ENCODE peak calls at places on chromosomes 5 and 9, in six cellular contexts. K, P, T, Z, O and W are unnamed samples.

GRCh38 chr9:116237456-116237855 is 83.9 kb downstream of the PAPPA start:
- DNase-seq in K (no peak), P (no peak), T (no peak), Z (no peak), O (no peak), W (no peak)

GRCh38 chr9:129586647-129587046 is 34.3 kb downstream of the C9orf50 start:
- DNase-seq in K (no peak), P (no peak), T (peak; percentile 86), Z (no peak), O (no peak), W (no peak)

GRCh38 chr5:81779125-81779934 is 28.4 kb upstream of the SSBP2 start:
- DNase-seq in K (peak; percentile 85), P (no peak), T (peak; percentile 45), Z (no peak), O (peak; percentile 90), W (no peak)

GRCh38 chr5:84274585-84275468 is 109.9 kb downstream of the EDIL3 start:
- DNase-seq in K (no peak), P (peak; percentile 75), T (peak; percentile 65), Z (no peak), O (no peak), W (no peak)

GRCh38 chr5:110321117-110321516 is 405.4 kb downstream of the TMEM232 start:
- DNase-seq in K (no peak), P (no peak), T (no peak), Z (peak; percentile 9), O (no peak), W (no peak)

GRCh38 chr9:76438841-76439588 is 20.0 kb upstream of the GCNT1 start:
- DNase-seq in K (no peak), P (no peak), T (no peak), Z (no peak), O (no peak), W (no peak)

GRCh38 chr5:64680289-64680688 is 10.0 kb upstream of the SHISAL2B start:
- DNase-seq in K (no peak), P (peak; percentile 74), T (peak; percentile 8), Z (no peak), O (no peak), W (no peak)

GRCh38 chr9:37675661-37676060 is 24.9 kb downstream of the FRMPD1 start:
- DNase-seq in K (no peak), P (no peak), T (no peak), Z (no peak), O (no peak), W (peak; percentile 78)

GRCh38 chr9:112604790-112605189 is 113.1 kb downstream of the INIP start:
- DNase-seq in K (no peak), P (no peak), T (no peak), Z (no peak), O (no peak), W (no peak)

GRCh38 chr9:19641046-19641445 is 147.8 kb downstream of the SLC24A2 start:
- DNase-seq in K (no peak), P (no peak), T (peak; percentile 7), Z (no peak), O (no peak), W (peak; percentile 21)

GRCh38 chr5:127425037-127425436 is 92.4 kb upstream of the PRRC1 start:
- DNase-seq in K (no peak), P (no peak), T (peak; percentile 49), Z (no peak), O (no peak), W (no peak)

GRCh38 chr5:42361321-42361688 is 61.9 kb upstream of the GHR start:
- DNase-seq in K (no peak), P (no peak), T (no peak), Z (no peak), O (no peak), W (no peak)

GRCh38 chr9:78612089-78612488 is 315.2 kb downstream of the PSAT1 start:
- DNase-seq in K (no peak), P (no peak), T (no peak), Z (peak; percentile 44), O (no peak), W (no peak)

GRCh38 chr9:93107825-93108161 is 11.8 kb downstream of the CARD19 start:
- DNase-seq in K (no peak), P (no peak), T (no peak), Z (no peak), O (no peak), W (no peak)

GRCh38 chr5:149439899-149440655 is 61.0 kb upstream of the IL17B start:
- DNase-seq in K (no peak), P (peak; percentile 90), T (peak; percentile 60), Z (no peak), O (no peak), W (no peak)

GRCh38 chr5:135034186-135034962 is at the start of gene PITX1:
- DNase-seq in K (no peak), P (peak; percentile 84), T (peak; percentile 76), Z (peak; percentile 79), O (peak; percentile 76), W (peak; percentile 67)

GRCh38 chr5:148794729-148795590 is 31.5 kb upstream of the ADRB2 start:
- DNase-seq in K (no peak), P (no peak), T (no peak), Z (no peak), O (no peak), W (no peak)

GRCh38 chr5:149839761-149840160 is 104.8 kb downstream of the PDE6A start:
- DNase-seq in K (no peak), P (no peak), T (peak; percentile 64), Z (no peak), O (no peak), W (no peak)

GRCh38 chr9:113654605-113655193 is 191.2 kb downstream of the RGS3 start:
- DNase-seq in K (peak; percentile 67), P (no peak), T (no peak), Z (no peak), O (no peak), W (no peak)

GRCh38 chr9:115276621-115277020 is 158.7 kb upstream of the TNC start:
- DNase-seq in K (no peak), P (no peak), T (no peak), Z (no peak), O (no peak), W (no peak)

GRCh38 chr5:145246961-145247744 is 588.0 kb downstream of the PRELID2 start:
- DNase-seq in K (no peak), P (no peak), T (no peak), Z (no peak), O (peak; percentile 6), W (no peak)

GRCh38 chr5:135030691-135031145 is 3.3 kb downstream of the PITX1 start:
- DNase-seq in K (no peak), P (no peak), T (peak; percentile 32), Z (no peak), O (peak; percentile 39), W (no peak)

GRCh38 chr9:111720170-111720569 is 58.8 kb downstream of the GNG10 start:
- DNase-seq in K (no peak), P (no peak), T (no peak), Z (no peak), O (no peak), W (no peak)

GRCh38 chr5:80193421-80193820 is 62.4 kb downstream of the SERINC5 start:
- DNase-seq in K (no peak), P (no peak), T (no peak), Z (no peak), O (no peak), W (peak; percentile 89)

GRCh38 chr5:17398439-17398838 is 99.6 kb upstream of the TAF11L2 start:
- DNase-seq in K (no peak), P (no peak), T (no peak), Z (peak; percentile 50), O (no peak), W (no peak)

GRCh38 chr5:180213657-180214207 is 4.7 kb upstream of the RASGEF1C start:
- DNase-seq in K (peak; percentile 17), P (no peak), T (no peak), Z (no peak), O (no peak), W (no peak)

GRCh38 chr5:27124590-27124989 is 86.2 kb upstream of the CDH9 start:
- DNase-seq in K (no peak), P (peak; percentile 67), T (peak; percentile 42), Z (no peak), O (no peak), W (no peak)

GRCh38 chr5:108260105-108260857 is 121.6 kb downstream of the FBXL17 start:
- DNase-seq in K (no peak), P (peak; percentile 93), T (peak; percentile 88), Z (peak; percentile 44), O (no peak), W (peak; percentile 47)

GRCh38 chr9:121568101-121568460 is 68.4 kb upstream of the GGTA1 start:
- DNase-seq in K (no peak), P (no peak), T (no peak), Z (no peak), O (no peak), W (no peak)

GRCh38 chr5:125595095-125595494 is 828.1 kb upstream of the GRAMD2B start:
- DNase-seq in K (peak; percentile 62), P (no peak), T (peak; percentile 78), Z (no peak), O (no peak), W (no peak)

GRCh38 chr9:126461608-126462007 is 135.0 kb downstream of the MVB12B start:
- DNase-seq in K (no peak), P (no peak), T (no peak), Z (no peak), O (peak; percentile 61), W (no peak)

GRCh38 chr9:5442400-5443011 is 4.8 kb upstream of the PLGRKT start:
- DNase-seq in K (no peak), P (peak; percentile 72), T (peak; percentile 75), Z (peak; percentile 31), O (no peak), W (peak; percentile 62)

GRCh38 chr9:99778308-99778707 is 43.4 kb upstream of the NR4A3 start:
- DNase-seq in K (no peak), P (no peak), T (no peak), Z (peak; percentile 81), O (no peak), W (no peak)

GRCh38 chr9:79256691-79257213 is 315.0 kb upstream of the TLE4 start:
- DNase-seq in K (no peak), P (no peak), T (peak; percentile 93), Z (no peak), O (peak; percentile 67), W (peak; percentile 81)

GRCh38 chr5:106092455-106092854 is 1578.3 kb downstream of the EFNA5 start:
- DNase-seq in K (no peak), P (no peak), T (no peak), Z (no peak), O (no peak), W (no peak)

GRCh38 chr5:158979749-158980521 is 119.8 kb downstream of the EBF1 start:
- DNase-seq in K (no peak), P (peak; percentile 68), T (peak; percentile 47), Z (no peak), O (peak; percentile 77), W (peak; percentile 63)

GRCh38 chr9:89359018-89359417 is 40.7 kb downstream of the SECISBP2 start:
- DNase-seq in K (no peak), P (no peak), T (no peak), Z (no peak), O (no peak), W (peak; percentile 85)

GRCh38 chr5:71974165-71974564 is 133.1 kb upstream of the MAP1B start:
- DNase-seq in K (no peak), P (no peak), T (no peak), Z (no peak), O (no peak), W (no peak)

GRCh38 chr5:116032991-116033390 is 719 bp downstream of the ARL14EPL start:
- DNase-seq in K (no peak), P (no peak), T (no peak), Z (no peak), O (no peak), W (no peak)